ENCODE peak calls at places on chromosomes 13 and 19, in five cellular contexts. H, E, U, G and V are unnamed samples.

GRCh38 chr13:43694265-43694664 is 92.5 kb downstream of the ENOX1 start:
- DNase-seq in E (no peak), H (no peak), G (no peak), U (no peak), V (no peak)

GRCh38 chr13:49567501-49567900 is 17.9 kb downstream of the RCBTB1 start:
- DNase-seq in U (no peak), E (no peak), G (no peak), H (peak; percentile 8), V (no peak)

GRCh38 chr19:39498262-39499081 is at the start of gene DLL3:
- DNase-seq in U (no peak), H (peak; percentile 41), E (peak; percentile 67), G (peak; percentile 82), V (no peak)

GRCh38 chr19:46112527-46112926 is 12.0 kb downstream of the IGFL3 start:
- DNase-seq in G (no peak), E (no peak), H (no peak), U (no peak), V (no peak)

GRCh38 chr19:1699386-1699785 is 47.0 kb upstream of the TCF3 start:
- DNase-seq in E (no peak), G (no peak), U (no peak), H (no peak), V (no peak)

GRCh38 chr13:21528616-21529015 is 69.5 kb upstream of the ZDHHC20 start:
- DNase-seq in H (no peak), G (no peak), E (no peak), U (no peak), V (no peak)

GRCh38 chr13:64278493-64278892 is 2862.8 kb upstream of the PCDH20 start:
- DNase-seq in H (no peak), G (no peak), U (no peak), E (no peak), V (no peak)

GRCh38 chr19:38483016-38483630 is 49.6 kb downstream of the RYR1 start:
- DNase-seq in U (no peak), G (no peak), H (no peak), E (no peak), V (no peak)

GRCh38 chr13:114112826-114113322 is 19.5 kb downstream of the RASA3 start:
- DNase-seq in U (no peak), G (no peak), E (no peak), H (peak; percentile 75), V (no peak)

GRCh38 chr13:49292742-49293498 is 45.2 kb downstream of the CDADC1 start:
- DNase-seq in U (no peak), G (no peak), E (peak; percentile 88), H (no peak), V (no peak)

GRCh38 chr19:10390652-10391286 is 10.4 kb upstream of the TYK2 start:
- DNase-seq in H (peak; percentile 79), U (peak; percentile 82), G (peak; percentile 84), E (peak; percentile 68), V (no peak)